ENCODE peak calls at places on chromosomes 1 and 21, in seven cellular contexts. A is central memory CD4-positive, alpha-beta T cell; S is T follicular helper cell; B is MCF 10A; I is retina; F is RWPE1; O is GM04503. E is an unnamed sample.
A peak's percentile ranks its signal among the peaks of the same experiment; 100 is the strongest.

GRCh38 chr1:40756523-40756922 is 27.1 kb upstream of the KCNQ4 start:
- DNase-seq in A (no peak), S (no peak), B (no peak), I (no peak), F (no peak), O (no peak), E (no peak)

GRCh38 chr1:181104790-181105133 is 16.3 kb downstream of the IER5 start:
- DNase-seq in A (peak; percentile 49), S (peak; percentile 31), B (no peak), I (peak; percentile 92), F (no peak), O (no peak), E (peak; percentile 72)

GRCh38 chr1:54046671-54047383 is 6.2 kb downstream of the TMEM59 start:
- DNase-seq in A (no peak), S (no peak), B (no peak), I (no peak), F (no peak), O (no peak), E (no peak)

GRCh38 chr1:87787551-87787950 is 458.9 kb downstream of the LMO4 start:
- DNase-seq in A (no peak), S (no peak), B (no peak), I (peak; percentile 16), F (no peak), O (no peak), E (no peak)

GRCh38 chr21:41745971-41746743 is 20.7 kb downstream of the RIPK4 start:
- DNase-seq in A (no peak), S (no peak), B (no peak), I (no peak), F (no peak), O (no peak), E (no peak)

GRCh38 chr1:14944471-14944981 is 209.0 kb upstream of the TMEM51 start:
- DNase-seq in A (no peak), S (no peak), B (no peak), I (no peak), F (no peak), O (no peak), E (no peak)

GRCh38 chr1:85502171-85502570 is 37.2 kb upstream of the DDAH1 start:
- DNase-seq in A (no peak), S (no peak), B (peak; percentile 39), I (no peak), F (no peak), O (peak; percentile 41), E (no peak)

GRCh38 chr1:17549384-17549783 is 9.9 kb downstream of the ARHGEF10L start:
- DNase-seq in A (no peak), S (no peak), B (no peak), I (no peak), F (no peak), O (no peak), E (no peak)

GRCh38 chr1:224258351-224258750 is 71.6 kb downstream of the NVL start:
- DNase-seq in A (no peak), S (no peak), B (no peak), I (no peak), F (no peak), O (no peak), E (no peak)

GRCh38 chr1:212699104-212699838 is 369 bp downstream of the BATF3 start:
- DNase-seq in A (peak; percentile 29), S (peak; percentile 13), B (peak; percentile 59), I (peak; percentile 66), F (peak; percentile 31), O (no peak), E (peak; percentile 51)

GRCh38 chr21:25350056-25350455 is 257.2 kb downstream of the MRPL39 start:
- DNase-seq in A (no peak), S (no peak), B (peak; percentile 53), I (no peak), F (no peak), O (no peak), E (peak; percentile 23)

GRCh38 chr1:113109908-113110554 is 37.0 kb downstream of the LRIG2 start:
- DNase-seq in A (no peak), S (no peak), B (peak; percentile 62), I (no peak), F (peak; percentile 30), O (peak; percentile 87), E (no peak)

GRCh38 chr1:73092383-73092782 is 810.0 kb upstream of the NEGR1 start:
- DNase-seq in A (no peak), S (no peak), B (no peak), I (no peak), F (no peak), O (no peak), E (no peak)

GRCh38 chr1:209670441-209671082 is 4.7 kb upstream of the G0S2 start:
- DNase-seq in A (no peak), S (no peak), B (peak; percentile 97), I (no peak), F (no peak), O (no peak), E (no peak)

GRCh38 chr1:112267929-112268328 is 128.1 kb upstream of the CTTNBP2NL start:
- DNase-seq in A (no peak), S (no peak), B (no peak), I (no peak), F (no peak), O (no peak), E (no peak)

GRCh38 chr1:17540255-17541001 is 930 bp downstream of the ARHGEF10L start:
- DNase-seq in A (no peak), S (no peak), B (no peak), I (peak; percentile 83), F (no peak), O (no peak), E (no peak)

GRCh38 chr1:167360120-167360519 is 139.4 kb downstream of the POU2F1 start:
- DNase-seq in A (no peak), S (no peak), B (no peak), I (no peak), F (no peak), O (no peak), E (no peak)

GRCh38 chr1:50371749-50372148 is 51.5 kb downstream of the DMRTA2 start:
- DNase-seq in A (no peak), S (no peak), B (no peak), I (no peak), F (no peak), O (no peak), E (no peak)

GRCh38 chr1:230824571-230825060 is 43.7 kb downstream of the C1orf198 start:
- DNase-seq in A (no peak), S (no peak), B (peak; percentile 36), I (no peak), F (no peak), O (no peak), E (no peak)

GRCh38 chr1:77888071-77888428 is 374 bp upstream of the NEXN start:
- DNase-seq in A (no peak), S (no peak), B (peak; percentile 9), I (peak; percentile 81), F (no peak), O (peak; percentile 50), E (no peak)

GRCh38 chr1:213985181-213986019 is 2.4 kb upstream of the PROX1 start:
- DNase-seq in A (no peak), S (no peak), B (no peak), I (peak; percentile 86), F (no peak), O (no peak), E (no peak)

GRCh38 chr1:168907053-168907452 is 178.0 kb upstream of the DPT start:
- DNase-seq in A (no peak), S (no peak), B (no peak), I (no peak), F (peak; percentile 36), O (no peak), E (no peak)

GRCh38 chr1:70331962-70332361 is 22.6 kb downstream of the ANKRD13C start:
- DNase-seq in A (no peak), S (no peak), B (no peak), I (no peak), F (peak; percentile 42), O (peak; percentile 39), E (no peak)

GRCh38 chr1:93851327-93851712 is 27.7 kb downstream of the DNTTIP2 start:
- DNase-seq in A (no peak), S (no peak), B (no peak), I (no peak), F (no peak), O (no peak), E (no peak)

GRCh38 chr1:40438391-40439015 is 11.8 kb upstream of the ZFP69B start:
- DNase-seq in A (no peak), S (no peak), B (peak; percentile 17), I (peak; percentile 13), F (peak; percentile 44), O (no peak), E (no peak)

GRCh38 chr1:22570140-22570909 is 7.0 kb downstream of the EPHA8 start:
- DNase-seq in A (no peak), S (no peak), B (no peak), I (no peak), F (no peak), O (no peak), E (no peak)

GRCh38 chr1:71047635-71048607 is at the start of gene PTGER3:
- DNase-seq in A (peak; percentile 17), S (peak; percentile 17), B (peak; percentile 5), I (no peak), F (no peak), O (no peak), E (no peak)